ENCODE peak calls at places on chromosomes 4 and X, in five cellular contexts. T is endodermal cell; A is epithelial cell of proximal tubule; U is Karpas-422; D is activated CD8-positive, alpha-beta memory T cell treated with anti-CD3 and anti-CD28 coated beads for 4 hours. K is an unnamed sample.
A peak's percentile ranks its signal among the peaks of the same experiment; 100 is the strongest.

GRCh38 chr4:138182838-138183426 is 59.2 kb downstream of the SLC7A11 start:
- DNase-seq in D (no peak), A (peak; percentile 18), U (peak; percentile 80), T (no peak), K (peak; percentile 34)

GRCh38 chrX:85391879-85392238 is 12.4 kb upstream of the POF1B start:
- DNase-seq in U (no peak), D (no peak), A (no peak), T (no peak), K (no peak)

GRCh38 chrX:24306430-24306829 is 7.4 kb downstream of the SUPT20HL2 start:
- DNase-seq in U (peak; percentile 60), T (peak; percentile 81), A (no peak), D (no peak), K (no peak)

GRCh38 chr4:126899382-126899801 is 733.4 kb upstream of the INTU start:
- DNase-seq in D (no peak), U (no peak), A (peak; percentile 22), T (no peak), K (no peak)

GRCh38 chr4:7196283-7196651 is 3.9 kb downstream of the SORCS2 start:
- DNase-seq in T (peak; percentile 48), A (no peak), D (no peak), U (no peak), K (no peak)

GRCh38 chr4:6387946-6388345 is 84.5 kb downstream of the PPP2R2C start:
- DNase-seq in T (no peak), D (no peak), A (no peak), U (no peak), K (no peak)

GRCh38 chr4:102247041-102247440 is 98.2 kb downstream of the SLC39A8 start:
- DNase-seq in U (no peak), D (no peak), A (no peak), T (no peak), K (no peak)

GRCh38 chrX:150690126-150690525 is 3.1 kb upstream of the MTMR1 start:
- DNase-seq in U (no peak), A (no peak), D (no peak), T (no peak), K (peak; percentile 44)

GRCh38 chr4:23040539-23040938 is 347.8 kb downstream of the GBA3 start:
- DNase-seq in D (no peak), U (no peak), T (peak; percentile 49), A (no peak), K (no peak)

GRCh38 chr4:76219299-76220055 is 5.9 kb upstream of the SCARB2 start:
- DNase-seq in U (no peak), D (no peak), A (no peak), T (no peak), K (no peak)

GRCh38 chrX:13077168-13077567 is 32.7 kb upstream of the FAM9C start:
- DNase-seq in D (no peak), U (no peak), T (no peak), A (no peak), K (no peak)

GRCh38 chr4:179097741-179098140 is 1655.5 kb upstream of the AGA start:
- DNase-seq in U (no peak), T (peak; percentile 78), D (no peak), A (no peak), K (no peak)

GRCh38 chrX:134990475-134991473 is at the start of gene SMIM10:
- DNase-seq in D (no peak), T (peak; percentile 77), U (no peak), A (no peak), K (peak; percentile 25)

GRCh38 chr4:154208424-154208823 is 283.2 kb downstream of the DCHS2 start:
- DNase-seq in U (peak; percentile 52), A (no peak), D (no peak), T (peak; percentile 84), K (no peak)

GRCh38 chrX:23900220-23900797 is 7.4 kb downstream of the APOO start:
- DNase-seq in A (no peak), U (no peak), T (peak; percentile 60), D (no peak), K (no peak)

GRCh38 chr4:140237616-140238352 is 83.8 kb upstream of the MAML3 start:
- DNase-seq in T (peak; percentile 91), U (peak; percentile 88), D (no peak), A (no peak), K (no peak)

GRCh38 chr4:154004859-154005520 is 216.1 kb upstream of the SFRP2 start:
- DNase-seq in U (no peak), D (no peak), A (peak; percentile 76), T (no peak), K (peak; percentile 26)

GRCh38 chr4:183499389-183499788 is 5.5 kb upstream of the ING2 start:
- DNase-seq in A (no peak), D (no peak), U (no peak), T (no peak), K (no peak)

GRCh38 chr4:2914220-2915126 is 48.7 kb downstream of the NOP14 start:
- DNase-seq in T (no peak), A (no peak), U (no peak), D (no peak), K (no peak)

GRCh38 chr4:15239866-15240265 is 188.0 kb upstream of the C1QTNF7 start:
- DNase-seq in D (no peak), T (no peak), U (no peak), A (no peak), K (no peak)

GRCh38 chr4:161522031-161522430 is 641.8 kb downstream of the FSTL5 start:
- DNase-seq in T (no peak), U (no peak), A (no peak), D (no peak), K (no peak)

GRCh38 chr4:39616651-39617050 is 22.0 kb downstream of the SMIM14 start:
- DNase-seq in D (no peak), U (no peak), T (no peak), A (no peak), K (no peak)

GRCh38 chr4:139660518-139661149 is 5.0 kb upstream of the MGST2 start:
- DNase-seq in U (no peak), D (no peak), T (no peak), A (no peak), K (no peak)

GRCh38 chrX:153814591-153815315 is 15.6 kb downstream of the PDZD4 start:
- DNase-seq in U (no peak), A (no peak), T (peak; percentile 37), D (no peak), K (no peak)

GRCh38 chr4:107592518-107592917 is 127.5 kb downstream of the PAPSS1 start:
- DNase-seq in D (no peak), U (peak; percentile 45), T (no peak), A (no peak), K (no peak)

GRCh38 chr4:42654606-42655005 is 2.3 kb downstream of the ATP8A1 start:
- DNase-seq in D (no peak), T (no peak), A (peak; percentile 88), U (no peak), K (peak; percentile 75)

GRCh38 chr4:170097681-170098080 is 7.9 kb upstream of the AADAT start:
- DNase-seq in U (no peak), D (no peak), T (no peak), A (no peak), K (no peak)

GRCh38 chrX:73877687-73878086 is 314.7 kb downstream of the CHIC1 start:
- DNase-seq in A (no peak), U (no peak), D (no peak), T (peak; percentile 89), K (peak; percentile 7)

GRCh38 chr4:33407496-33407895 is 2687.3 kb downstream of the PCDH7 start:
- DNase-seq in D (no peak), U (no peak), T (no peak), A (no peak), K (no peak)

GRCh38 chrX:85244411-85245210 is 820 bp downstream of the ZNF711 start:
- DNase-seq in T (peak; percentile 55), D (no peak), U (peak; percentile 73), A (no peak), K (no peak)

GRCh38 chrX:108309144-108309543 is 129.1 kb downstream of the COL4A6 start:
- DNase-seq in A (no peak), U (no peak), T (no peak), D (no peak), K (no peak)

GRCh38 chrX:39491548-39492297 is 606.0 kb downstream of the BCOR start:
- DNase-seq in A (no peak), U (peak; percentile 77), T (peak; percentile 55), D (peak; percentile 31), K (no peak)

GRCh38 chrX:96611619-96612362 is 72.9 kb upstream of the DIAPH2 start:
- DNase-seq in D (no peak), A (no peak), U (no peak), T (no peak), K (no peak)

GRCh38 chr4:8840006-8840793 is 31.4 kb downstream of the HMX1 start:
- DNase-seq in A (no peak), U (no peak), T (peak; percentile 78), D (no peak), K (no peak)

GRCh38 chrX:41108684-41109205 is 23.5 kb downstream of the USP9X start:
- DNase-seq in D (no peak), A (no peak), U (no peak), T (peak; percentile 76), K (no peak)

GRCh38 chr4:47002593-47002992 is 9.2 kb upstream of the GABRA4 start:
- DNase-seq in U (peak; percentile 46), D (no peak), T (no peak), A (no peak), K (no peak)

GRCh38 chr4:26206339-26206738 is 114.5 kb upstream of the RBPJ start:
- DNase-seq in A (no peak), D (no peak), T (no peak), U (no peak), K (no peak)

GRCh38 chr4:143286733-143287570 is 49.7 kb upstream of the GAB1 start:
- DNase-seq in U (peak; percentile 30), D (no peak), A (no peak), T (no peak), K (peak; percentile 1)

GRCh38 chr4:108762559-108763225 is at the start of gene ETNPPL:
- DNase-seq in T (peak; percentile 91), D (no peak), A (no peak), U (no peak), K (no peak)

K was measured in kidney epithelial cell.